ENCODE peak calls at places on chromosomes 6 and 20, in five cellular contexts. O is uterus, Q is adrenal gland, P is A549, F is heart left ventricle. U is an unnamed sample.

GRCh38 chr20:50449789-50450492 is 60.2 kb upstream of the PTPN1 start:
- DNase-seq in O (no peak), Q (no peak), P (no peak), F (no peak), U (no peak)

GRCh38 chr20:34531608-34532265 is 15.5 kb downstream of the DYNLRB1 start:
- DNase-seq in O (no peak), Q (no peak), P (no peak), F (peak; percentile 6), U (no peak)

GRCh38 chr6:11313207-11313606 is 80.7 kb upstream of the NEDD9 start:
- DNase-seq in O (no peak), Q (no peak), P (no peak), F (no peak), U (no peak)

GRCh38 chr20:41424546-41424945 is 57.9 kb upstream of the EMILIN3 start:
- DNase-seq in O (no peak), Q (no peak), P (no peak), F (no peak), U (no peak)

GRCh38 chr20:36481380-36482043 is 59.8 kb upstream of the MYL9 start:
- DNase-seq in O (no peak), Q (no peak), P (no peak), F (no peak), U (no peak)

GRCh38 chr6:71209206-71209605 is 79.4 kb upstream of the OGFRL1 start:
- DNase-seq in O (no peak), Q (no peak), P (no peak), F (no peak), U (no peak)

GRCh38 chr6:168274046-168274952 is 45.3 kb downstream of the DACT2 start:
- DNase-seq in O (no peak), Q (no peak), P (peak; percentile 7), F (no peak), U (no peak)

GRCh38 chr6:152750694-152751093 is at the start of gene VIP:
- DNase-seq in O (no peak), Q (no peak), P (no peak), F (no peak), U (no peak)

GRCh38 chr6:6946477-6947145 is 161.2 kb upstream of the RREB1 start:
- DNase-seq in O (no peak), Q (no peak), P (no peak), F (no peak), U (no peak)

GRCh38 chr20:23966298-23966697 is 22.3 kb downstream of the GGTLC1 start:
- DNase-seq in O (no peak), Q (no peak), P (no peak), F (no peak), U (no peak)

GRCh38 chr6:33200234-33201146 is at the start of the genes RXRB and SLC39A7:
- DNase-seq in O (peak; percentile 100), Q (peak; percentile 99), P (peak; percentile 89), F (peak; percentile 99), U (peak; percentile 98)
- TF ChIP-seq POLR2A in O (peak; percentile 53), Q (peak; percentile 73), P (peak; percentile 14), F (peak; percentile 49), U (peak; percentile 49)

DNA sequence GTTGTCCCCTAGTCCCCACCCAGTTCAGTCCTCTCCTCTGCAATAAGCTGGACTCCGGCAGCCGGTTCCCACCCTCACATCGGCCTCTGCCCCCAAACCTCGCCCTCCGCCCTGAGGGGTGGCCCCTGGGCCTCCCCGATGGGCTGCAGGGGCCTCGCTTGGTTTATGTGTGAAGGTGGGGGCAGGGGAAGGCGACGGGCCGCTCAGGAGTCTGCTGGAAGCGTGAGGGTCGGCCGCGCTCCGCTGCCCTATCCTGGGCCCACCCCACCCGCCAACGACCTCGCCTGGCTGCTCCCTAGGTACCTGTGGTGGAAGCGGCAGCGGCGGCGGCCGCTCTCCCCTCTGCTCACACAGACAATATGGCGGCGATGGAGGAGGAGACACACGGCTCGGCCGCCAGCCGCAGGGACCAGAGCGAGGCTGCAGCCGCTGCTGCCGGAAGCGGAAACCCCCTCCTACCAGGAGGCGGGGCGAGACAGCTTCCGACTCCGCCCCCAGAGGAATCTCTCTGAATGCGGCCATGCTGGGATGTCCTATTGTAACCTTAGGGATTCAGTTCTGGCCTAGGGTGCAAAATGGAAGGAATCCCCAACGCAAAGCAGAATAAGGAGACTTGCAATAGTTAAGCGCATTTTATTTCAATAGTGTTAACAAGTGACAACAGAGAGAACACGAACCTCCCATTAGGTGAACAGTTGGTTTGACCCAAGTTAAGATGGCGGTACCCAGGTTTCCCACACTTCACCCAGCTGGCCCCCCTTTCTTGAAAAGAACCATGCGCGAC is at the start of gene CSNK2A1:
- DNase-seq in O (peak; percentile 92), Q (peak; percentile 95), P (peak; percentile 97), F (peak; percentile 96), U (peak; percentile 80)
- TF ChIP-seq POLR2A in O (peak; percentile 84), Q (peak; percentile 94), P (peak; percentile 94), F (peak; percentile 82), U (peak; percentile 86)

DNA sequence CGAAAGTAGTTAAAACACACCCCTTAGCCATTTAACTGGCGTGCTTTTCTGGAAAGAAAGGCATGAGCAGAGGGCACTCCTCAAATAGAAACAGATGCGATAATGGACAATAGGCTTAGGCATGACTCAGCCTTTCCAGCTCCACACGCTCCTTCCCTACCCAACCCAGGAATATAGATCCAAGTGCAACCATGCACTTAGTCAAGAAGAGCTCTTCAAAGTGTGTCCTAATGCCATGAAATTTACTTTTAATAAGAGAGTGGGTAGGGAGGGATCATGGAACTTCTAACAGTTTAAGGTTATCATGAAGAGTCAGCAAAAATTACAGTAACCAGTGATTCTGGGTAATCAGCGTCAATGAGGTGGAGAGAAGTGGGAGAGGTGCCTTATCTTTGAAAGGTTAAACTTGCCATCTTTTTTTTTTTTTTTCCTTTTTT is 2.4 kb upstream of the EFHC1 start:
- DNase-seq in O (no peak), Q (no peak), P (no peak), F (peak; percentile 70), U (no peak)
- TF ChIP-seq POLR2A in O (no peak), Q (no peak), P (no peak), F (no peak), U (no peak)

GRCh38 chr20:46652699-46653098 is 1.4 kb upstream of the SLC13A3 start:
- DNase-seq in O (no peak), Q (no peak), P (no peak), F (no peak), U (no peak)

GRCh38 chr20:46649965-46650542 is 1.2 kb downstream of the SLC13A3 start:
- DNase-seq in O (no peak), Q (no peak), P (no peak), F (no peak), U (no peak)

GRCh38 chr20:46649650-46649949 is 1.7 kb downstream of the SLC13A3 start:
- DNase-seq in O (no peak), Q (no peak), P (no peak), F (no peak), U (no peak)

GRCh38 chr20:46650575-46651090 is 626 bp downstream of the SLC13A3 start:
- DNase-seq in O (no peak), Q (no peak), P (no peak), F (no peak), U (no peak)

DNA sequence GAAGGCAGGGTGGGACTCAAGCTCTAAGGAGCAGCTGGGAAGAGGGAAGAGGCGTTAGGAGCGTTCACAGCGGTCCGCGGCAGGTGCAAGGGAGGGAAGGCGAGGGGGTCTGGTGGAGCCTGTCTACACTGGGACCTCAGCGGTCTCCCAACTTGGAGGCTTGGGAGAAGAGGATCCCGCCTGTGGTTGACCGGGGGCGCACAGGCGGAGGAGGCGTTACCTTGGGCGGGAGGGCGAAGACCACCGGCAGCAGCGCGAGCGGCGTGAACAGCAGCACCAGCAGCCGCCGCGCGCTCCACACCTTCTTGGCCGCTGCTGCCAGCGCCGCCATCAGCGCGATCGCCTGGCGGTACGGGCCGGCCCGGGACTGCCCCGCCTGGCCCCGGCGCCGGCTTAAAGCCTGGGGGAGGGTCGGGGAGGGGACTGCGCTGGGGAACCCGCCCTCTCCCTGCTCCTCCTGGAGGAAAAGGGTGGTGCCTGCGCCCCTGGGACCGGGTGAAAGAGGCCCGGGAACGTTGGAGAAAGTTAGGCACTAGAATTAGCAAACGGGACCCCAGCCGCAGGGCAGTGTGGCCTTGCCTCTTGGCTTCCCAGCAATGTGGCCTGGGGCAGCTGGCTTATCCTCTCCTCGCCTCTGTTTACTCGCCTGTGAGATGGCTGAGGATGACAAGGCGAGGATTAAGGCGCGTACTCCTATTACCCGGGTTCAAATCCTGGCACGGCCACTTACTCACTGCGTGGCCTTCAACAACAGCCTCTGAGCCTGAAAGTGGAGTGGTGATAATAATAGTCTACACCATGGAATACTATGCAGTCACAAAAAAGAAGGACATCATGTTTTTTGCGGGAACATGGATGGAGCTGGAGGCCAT is at the start of gene SLC13A3:
- DNase-seq in O (no peak), Q (no peak), P (no peak), F (no peak), U (no peak)
- TF ChIP-seq POLR2A in O (no peak), Q (no peak), P (no peak), F (no peak), U (no peak)

DNA sequence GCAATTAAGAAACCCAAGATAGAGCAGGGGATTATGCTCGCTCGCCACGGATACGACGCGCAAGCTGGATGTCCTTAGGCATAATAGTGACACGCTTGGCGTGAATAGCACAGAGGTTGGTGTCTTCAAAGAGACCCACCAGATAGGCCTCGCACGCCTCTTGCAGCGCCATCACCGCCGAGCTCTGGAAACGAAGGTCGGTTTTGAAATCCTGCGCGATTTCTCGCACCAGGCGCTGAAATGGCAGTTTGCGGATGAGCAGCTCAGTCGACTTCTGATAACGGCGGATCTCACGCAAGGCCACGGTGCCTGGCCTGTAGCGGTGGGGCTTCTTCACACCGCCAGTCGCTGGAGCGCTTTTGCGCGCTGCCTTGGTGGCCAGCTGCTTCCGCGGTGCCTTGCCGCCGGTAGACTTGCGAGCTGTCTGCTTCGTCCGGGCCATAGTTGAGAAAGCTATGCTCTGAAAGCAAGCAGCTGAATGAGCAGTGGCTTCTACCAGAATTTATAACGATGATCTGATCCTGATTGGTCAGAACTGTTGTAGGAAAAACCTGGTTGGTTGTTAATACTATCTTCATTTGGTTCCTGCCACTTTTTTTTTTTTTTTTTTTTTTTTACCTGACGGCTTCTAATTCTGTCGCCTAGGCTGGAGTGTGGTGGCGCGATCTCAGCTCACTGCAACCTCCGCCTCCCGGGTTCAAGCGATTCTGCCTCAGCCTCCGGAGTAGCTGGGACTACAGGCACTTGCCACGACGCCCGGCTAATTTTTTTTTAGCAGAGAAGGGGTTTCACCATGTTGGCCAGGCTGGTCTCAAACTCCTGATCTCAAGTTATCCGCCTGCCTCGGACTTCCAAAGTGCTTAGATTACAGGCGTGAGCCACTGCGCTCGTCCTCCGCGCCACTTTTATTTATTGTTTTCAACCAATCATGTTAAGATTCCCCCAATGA is 21.6 kb downstream of the OR2B2 start:
- DNase-seq in O (no peak), Q (no peak), P (peak; percentile 66), F (no peak), U (no peak)
- TF ChIP-seq POLR2A in O (peak; percentile 25), Q (peak; percentile 69), P (peak; percentile 96), F (no peak), U (peak; percentile 62)

GRCh38 chr6:128520436-128521301 is at the start of gene PTPRK:
- DNase-seq in O (peak; percentile 93), Q (peak; percentile 93), P (peak; percentile 50), F (peak; percentile 96), U (peak; percentile 57)
- TF ChIP-seq POLR2A in O (peak; percentile 96), Q (peak; percentile 96), P (peak; percentile 81), F (peak; percentile 98), U (peak; percentile 91)

GRCh38 chr6:43014434-43014909 is 423 bp downstream of the KLHDC3 start:
- DNase-seq in O (no peak), Q (no peak), P (peak; percentile 14), F (no peak), U (peak; percentile 31)

GRCh38 chr6:43013020-43013842 is 515 bp downstream of the MEA1 start:
- DNase-seq in O (no peak), Q (no peak), P (no peak), F (no peak), U (peak; percentile 50)

GRCh38 chr6:43012364-43012763 is 1.4 kb downstream of the MEA1 start:
- DNase-seq in O (no peak), Q (no peak), P (no peak), F (no peak), U (no peak)

GRCh38 chr6:43016166-43016915 is 2.3 kb downstream of the KLHDC3 start:
- DNase-seq in O (no peak), Q (no peak), P (no peak), F (peak; percentile 54), U (no peak)

GRCh38 chr6:43013843-43014433 is at the start of the genes KLHDC3 and MEA1:
- DNase-seq in O (peak; percentile 100), Q (peak; percentile 99), P (peak; percentile 94), F (peak; percentile 99), U (peak; percentile 95)
- TF ChIP-seq POLR2A in O (peak; percentile 57), Q (peak; percentile 52), P (peak; percentile 36), F (peak; percentile 65), U (peak; percentile 58)

U was measured in H54.